ENCODE peak calls at places on chromosomes 5 and 9, in ten cellular contexts. One of them, this sample, is unnamed.

GRCh38 chr5:14041528-14042184 is 97.2 kb upstream of the DNAH5 start:
- DNase-seq in right atrium auricular region: no peak
- DNase-seq in MM.1S: no peak
- DNase-seq in fibroblast of lung: no peak
- DNase-seq in adrenal gland: no peak
- DNase-seq in A549: no peak
- DNase-seq in epithelial cell of esophagus: peak
- DNase-seq in endothelial cell: no peak
- DNase-seq in chondrocyte: no peak
- DNase-seq in HL-60: no peak
- DNase-seq in this sample: no peak

GRCh38 chr9:94979904-94980507 is 253.5 kb downstream of the AOPEP start:
- DNase-seq in epithelial cell of esophagus: no peak
- DNase-seq in MM.1S: no peak
- DNase-seq in adrenal gland: no peak
- DNase-seq in right atrium auricular region: no peak
- DNase-seq in A549: no peak
- DNase-seq in HL-60: no peak
- DNase-seq in fibroblast of lung: no peak
- DNase-seq in endothelial cell: no peak
- DNase-seq in chondrocyte: no peak
- DNase-seq in this sample: no peak

GRCh38 chr9:100590481-100590880 is 12.6 kb downstream of the CAVIN4 start:
- DNase-seq in A549: no peak
- DNase-seq in HL-60: no peak
- DNase-seq in endothelial cell: no peak
- DNase-seq in adrenal gland: peak
- DNase-seq in fibroblast of lung: peak
- DNase-seq in MM.1S: no peak
- DNase-seq in right atrium auricular region: no peak
- DNase-seq in chondrocyte: no peak
- DNase-seq in epithelial cell of esophagus: no peak
- DNase-seq in this sample: no peak

GRCh38 chr5:171630047-171630669 is 155.5 kb upstream of the SMIM23 start:
- DNase-seq in A549: peak
- DNase-seq in HL-60: no peak
- DNase-seq in right atrium auricular region: peak
- DNase-seq in epithelial cell of esophagus: peak
- DNase-seq in fibroblast of lung: peak
- DNase-seq in chondrocyte: no peak
- DNase-seq in adrenal gland: no peak
- DNase-seq in MM.1S: peak
- DNase-seq in endothelial cell: peak
- DNase-seq in this sample: peak

GRCh38 chr9:81680006-81680405 is 9.3 kb downstream of the TLE1 start:
- DNase-seq in adrenal gland: no peak
- DNase-seq in chondrocyte: no peak
- DNase-seq in endothelial cell: no peak
- DNase-seq in right atrium auricular region: no peak
- DNase-seq in epithelial cell of esophagus: peak
- DNase-seq in MM.1S: no peak
- DNase-seq in A549: no peak
- DNase-seq in HL-60: no peak
- DNase-seq in fibroblast of lung: no peak
- DNase-seq in this sample: no peak

GRCh38 chr9:124450931-124451661 is 845 bp downstream of the ADGRD2 start:
- DNase-seq in A549: no peak
- DNase-seq in fibroblast of lung: no peak
- DNase-seq in HL-60: no peak
- DNase-seq in MM.1S: no peak
- DNase-seq in right atrium auricular region: no peak
- DNase-seq in endothelial cell: no peak
- DNase-seq in epithelial cell of esophagus: no peak
- DNase-seq in adrenal gland: no peak
- DNase-seq in chondrocyte: peak
- DNase-seq in this sample: no peak

GRCh38 chr9:112174965-112175795 is at the start of gene SUSD1:
- DNase-seq in adrenal gland: peak
- DNase-seq in chondrocyte: no peak
- DNase-seq in MM.1S: no peak
- DNase-seq in right atrium auricular region: peak
- DNase-seq in fibroblast of lung: peak
- DNase-seq in endothelial cell: peak
- DNase-seq in epithelial cell of esophagus: no peak
- DNase-seq in HL-60: peak
- DNase-seq in A549: peak
- DNase-seq in this sample: no peak

GRCh38 chr5:157046041-157046440 is 12.9 kb downstream of the HAVCR1 start:
- DNase-seq in fibroblast of lung: peak
- DNase-seq in MM.1S: no peak
- DNase-seq in chondrocyte: no peak
- DNase-seq in A549: peak
- DNase-seq in HL-60: no peak
- DNase-seq in adrenal gland: peak
- DNase-seq in epithelial cell of esophagus: peak
- DNase-seq in right atrium auricular region: no peak
- DNase-seq in endothelial cell: no peak
- DNase-seq in this sample: no peak

GRCh38 chr9:122256206-122256605 is 8.4 kb downstream of the RBM18 start:
- DNase-seq in epithelial cell of esophagus: no peak
- DNase-seq in fibroblast of lung: no peak
- DNase-seq in right atrium auricular region: no peak
- DNase-seq in A549: no peak
- DNase-seq in chondrocyte: no peak
- DNase-seq in MM.1S: no peak
- DNase-seq in HL-60: no peak
- DNase-seq in endothelial cell: no peak
- DNase-seq in adrenal gland: no peak
- DNase-seq in this sample: no peak

GRCh38 chr5:36653046-36653445 is 46.6 kb downstream of the SLC1A3 start:
- DNase-seq in epithelial cell of esophagus: no peak
- DNase-seq in right atrium auricular region: no peak
- DNase-seq in fibroblast of lung: no peak
- DNase-seq in HL-60: no peak
- DNase-seq in MM.1S: no peak
- DNase-seq in chondrocyte: no peak
- DNase-seq in A549: no peak
- DNase-seq in adrenal gland: no peak
- DNase-seq in endothelial cell: no peak
- DNase-seq in this sample: no peak

GRCh38 chr9:129384138-129384886 is 206.3 kb upstream of the IER5L start:
- DNase-seq in endothelial cell: no peak
- DNase-seq in right atrium auricular region: no peak
- DNase-seq in HL-60: no peak
- DNase-seq in fibroblast of lung: no peak
- DNase-seq in adrenal gland: peak
- DNase-seq in chondrocyte: peak
- DNase-seq in epithelial cell of esophagus: no peak
- DNase-seq in A549: no peak
- DNase-seq in MM.1S: no peak
- DNase-seq in this sample: no peak

GRCh38 chr5:178465861-178466288 is 124.3 kb downstream of the COL23A1 start:
- DNase-seq in epithelial cell of esophagus: no peak
- DNase-seq in HL-60: no peak
- DNase-seq in adrenal gland: no peak
- DNase-seq in endothelial cell: no peak
- DNase-seq in chondrocyte: no peak
- DNase-seq in MM.1S: no peak
- DNase-seq in fibroblast of lung: no peak
- DNase-seq in right atrium auricular region: no peak
- DNase-seq in A549: no peak
- DNase-seq in this sample: peak

GRCh38 chr5:76403713-76403962 is 553 bp downstream of the IQGAP2 start:
- DNase-seq in epithelial cell of esophagus: no peak
- DNase-seq in right atrium auricular region: no peak
- DNase-seq in MM.1S: no peak
- DNase-seq in chondrocyte: no peak
- DNase-seq in HL-60: no peak
- DNase-seq in fibroblast of lung: no peak
- DNase-seq in A549: peak
- DNase-seq in endothelial cell: peak
- DNase-seq in adrenal gland: no peak
- DNase-seq in this sample: no peak
- TF ChIP-seq CTCF in epithelial cell of esophagus: no peak
- TF ChIP-seq CTCF in right atrium auricular region: no peak
- TF ChIP-seq CTCF in MM.1S: peak
- TF ChIP-seq CTCF in chondrocyte: peak
- TF ChIP-seq CTCF in HL-60: no peak
- TF ChIP-seq CTCF in fibroblast of lung: no peak
- TF ChIP-seq CTCF in A549: no peak
- TF ChIP-seq CTCF in endothelial cell: no peak
- TF ChIP-seq CTCF in adrenal gland: peak
- TF ChIP-seq CTCF in this sample: peak

DNA sequence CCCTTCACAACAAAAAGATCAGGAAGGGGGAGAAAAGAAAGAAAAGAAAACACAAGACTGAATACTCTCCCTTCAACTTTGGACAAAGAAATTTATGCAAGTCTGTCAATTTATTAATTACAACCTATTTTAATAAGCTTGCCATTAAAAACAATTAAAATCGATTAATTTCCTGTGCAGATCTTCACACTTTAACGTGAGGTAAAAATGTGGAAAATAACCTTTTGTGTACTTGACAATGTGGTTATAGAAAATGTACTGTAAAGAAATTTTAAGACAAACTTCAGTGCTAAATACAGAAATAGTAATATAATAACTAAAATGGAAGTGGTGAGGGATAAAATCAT is 2.7 kb upstream of the MLLT3 start:
- DNase-seq in right atrium auricular region: no peak
- DNase-seq in HL-60: no peak
- DNase-seq in adrenal gland: no peak
- DNase-seq in fibroblast of lung: no peak
- DNase-seq in A549: no peak
- DNase-seq in chondrocyte: no peak
- DNase-seq in epithelial cell of esophagus: no peak
- DNase-seq in endothelial cell: no peak
- DNase-seq in MM.1S: no peak
- DNase-seq in this sample: no peak
- TF ChIP-seq CTCF in right atrium auricular region: peak
- TF ChIP-seq CTCF in HL-60: no peak
- TF ChIP-seq CTCF in adrenal gland: no peak
- TF ChIP-seq CTCF in fibroblast of lung: no peak
- TF ChIP-seq CTCF in A549: no peak
- TF ChIP-seq CTCF in chondrocyte: peak
- TF ChIP-seq CTCF in epithelial cell of esophagus: no peak
- TF ChIP-seq CTCF in endothelial cell: no peak
- TF ChIP-seq CTCF in MM.1S: no peak
- TF ChIP-seq CTCF in this sample: no peak

GRCh38 chr9:107239474-107239873 is 43.6 kb upstream of the RAD23B start:
- DNase-seq in epithelial cell of esophagus: peak
- DNase-seq in chondrocyte: no peak
- DNase-seq in HL-60: no peak
- DNase-seq in adrenal gland: no peak
- DNase-seq in fibroblast of lung: peak
- DNase-seq in MM.1S: no peak
- DNase-seq in A549: no peak
- DNase-seq in right atrium auricular region: no peak
- DNase-seq in endothelial cell: no peak
- DNase-seq in this sample: no peak
- TF ChIP-seq CTCF in epithelial cell of esophagus: peak
- TF ChIP-seq CTCF in chondrocyte: peak
- TF ChIP-seq CTCF in HL-60: no peak
- TF ChIP-seq CTCF in adrenal gland: peak
- TF ChIP-seq CTCF in fibroblast of lung: peak
- TF ChIP-seq CTCF in MM.1S: peak
- TF ChIP-seq CTCF in A549: no peak
- TF ChIP-seq CTCF in right atrium auricular region: peak
- TF ChIP-seq CTCF in endothelial cell: no peak
- TF ChIP-seq CTCF in this sample: no peak

GRCh38 chr9:136949239-136949816 is 2.7 kb upstream of the LCN12 start:
- DNase-seq in MM.1S: no peak
- DNase-seq in A549: no peak
- DNase-seq in endothelial cell: no peak
- DNase-seq in HL-60: no peak
- DNase-seq in chondrocyte: no peak
- DNase-seq in fibroblast of lung: no peak
- DNase-seq in epithelial cell of esophagus: no peak
- DNase-seq in adrenal gland: no peak
- DNase-seq in right atrium auricular region: no peak
- DNase-seq in this sample: no peak

GRCh38 chr9:136947955-136948510 is 3.0 kb downstream of the C8G start:
- DNase-seq in chondrocyte: no peak
- DNase-seq in HL-60: peak
- DNase-seq in MM.1S: no peak
- DNase-seq in fibroblast of lung: no peak
- DNase-seq in right atrium auricular region: no peak
- DNase-seq in epithelial cell of esophagus: peak
- DNase-seq in endothelial cell: peak
- DNase-seq in A549: peak
- DNase-seq in adrenal gland: no peak
- DNase-seq in this sample: no peak

GRCh38 chr9:136950656-136951030 is 1.4 kb upstream of the LCN12 start:
- DNase-seq in HL-60: no peak
- DNase-seq in MM.1S: no peak
- DNase-seq in right atrium auricular region: no peak
- DNase-seq in adrenal gland: peak
- DNase-seq in endothelial cell: no peak
- DNase-seq in A549: no peak
- DNase-seq in epithelial cell of esophagus: no peak
- DNase-seq in fibroblast of lung: no peak
- DNase-seq in chondrocyte: no peak
- DNase-seq in this sample: no peak

GRCh38 chr9:136951541-136952353 is at the start of gene LCN12:
- DNase-seq in MM.1S: no peak
- DNase-seq in HL-60: no peak
- DNase-seq in endothelial cell: no peak
- DNase-seq in adrenal gland: peak
- DNase-seq in right atrium auricular region: no peak
- DNase-seq in fibroblast of lung: no peak
- DNase-seq in epithelial cell of esophagus: no peak
- DNase-seq in chondrocyte: no peak
- DNase-seq in A549: no peak
- DNase-seq in this sample: no peak

DNA sequence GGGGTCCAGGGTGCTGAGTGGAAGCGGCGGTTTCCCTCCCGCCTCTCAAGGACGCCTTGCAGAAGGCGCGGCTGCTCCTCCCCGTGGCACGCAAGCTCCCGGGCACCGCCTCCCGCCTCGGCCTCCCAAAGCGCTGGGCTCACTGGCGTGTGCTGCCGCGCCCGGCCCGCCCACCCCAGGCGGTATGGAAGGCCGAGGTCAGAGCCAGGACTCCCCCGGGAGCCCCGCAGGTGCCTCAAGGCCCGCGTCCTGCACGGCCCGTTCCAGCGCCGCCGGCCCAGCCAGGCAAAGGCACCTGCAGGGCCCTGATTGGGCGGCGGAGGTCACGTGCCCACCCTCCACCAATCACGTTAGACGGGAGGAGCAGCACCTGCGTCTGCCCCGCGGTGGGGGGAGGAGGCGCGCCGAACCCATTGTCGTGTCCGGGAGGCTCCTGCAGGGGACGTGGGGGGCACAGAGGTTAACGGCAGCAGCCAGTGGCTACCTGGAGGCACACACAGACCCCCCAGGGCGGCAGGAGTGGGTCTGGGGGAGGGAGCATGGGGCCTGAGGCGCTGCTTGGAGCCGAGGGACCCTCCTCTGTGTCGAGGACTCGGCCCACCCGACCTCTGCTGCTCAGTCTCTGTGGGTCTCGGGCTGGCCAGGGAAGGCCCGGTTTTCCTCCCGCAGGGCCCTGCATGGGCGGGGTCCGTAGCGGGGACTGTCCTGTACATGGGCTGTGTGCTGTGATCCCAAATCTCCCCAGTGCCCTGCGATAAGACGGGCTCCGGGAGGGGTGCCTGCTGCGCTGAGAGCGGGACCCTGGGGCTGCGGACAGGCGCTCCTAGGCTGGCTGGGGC is 2.0 kb upstream of the LCN12 start:
- DNase-seq in right atrium auricular region: peak
- DNase-seq in endothelial cell: peak
- DNase-seq in adrenal gland: peak
- DNase-seq in A549: peak
- DNase-seq in MM.1S: peak
- DNase-seq in HL-60: peak
- DNase-seq in chondrocyte: no peak
- DNase-seq in fibroblast of lung: peak
- DNase-seq in epithelial cell of esophagus: peak
- DNase-seq in this sample: peak
- TF ChIP-seq CTCF in right atrium auricular region: peak
- TF ChIP-seq CTCF in endothelial cell: no peak
- TF ChIP-seq CTCF in adrenal gland: peak
- TF ChIP-seq CTCF in A549: no peak
- TF ChIP-seq CTCF in MM.1S: peak
- TF ChIP-seq CTCF in HL-60: no peak
- TF ChIP-seq CTCF in chondrocyte: peak
- TF ChIP-seq CTCF in fibroblast of lung: no peak
- TF ChIP-seq CTCF in epithelial cell of esophagus: peak
- TF ChIP-seq CTCF in this sample: no peak